ENCODE peak calls at places on chromosomes 7 and 10, in six cellular contexts. P is A549; B is astrocyte of the hippocampus; Y is esophagus muscularis mucosa; F is naive thymus-derived CD8-positive, alpha-beta T cell; J is amygdala. A is an unnamed sample.

GRCh38 chr10:22599048-22599561 is 115.3 kb downstream of the PIP4K2A start:
- DNase-seq in Y (no peak), P (no peak), B (peak; percentile 66), J (no peak), F (no peak), A (peak; percentile 78)

GRCh38 chr7:53661645-53662217 is 626.3 kb downstream of the POM121L12 start:
- DNase-seq in B (no peak), J (no peak), Y (no peak), F (no peak), P (no peak), A (no peak)

GRCh38 chr10:7424315-7424714 is 13.5 kb upstream of the SFMBT2 start:
- DNase-seq in P (no peak), F (no peak), Y (no peak), J (peak; percentile 18), B (no peak), A (no peak)

GRCh38 chr7:142628945-142629344 is 120.3 kb upstream of the PRSS1 start:
- DNase-seq in P (no peak), J (no peak), B (no peak), F (no peak), Y (no peak), A (no peak)

GRCh38 chr7:34928052-34928451 is 109.2 kb downstream of the DPY19L1 start:
- DNase-seq in F (peak; percentile 2), B (peak; percentile 5), J (peak; percentile 5), Y (no peak), P (peak; percentile 57), A (peak; percentile 44)

GRCh38 chr7:30846378-30846777 is 65.3 kb upstream of the AQP1 start:
- DNase-seq in J (no peak), Y (no peak), F (no peak), B (no peak), P (no peak), A (no peak)

GRCh38 chr10:77836299-77836820 is 90.2 kb downstream of the DLG5 start:
- DNase-seq in P (peak; percentile 29), Y (no peak), B (no peak), F (peak; percentile 60), J (peak; percentile 68), A (no peak)

GRCh38 chr10:14507156-14507555 is 176.4 kb upstream of the FRMD4A start:
- DNase-seq in P (no peak), F (peak; percentile 62), Y (no peak), J (no peak), B (no peak), A (no peak)

GRCh38 chr10:59131673-59132072 is 44.8 kb upstream of the PHYHIPL start:
- DNase-seq in B (peak; percentile 7), P (no peak), J (no peak), F (no peak), Y (no peak), A (no peak)